ENCODE peak calls at places on chromosomes 4 and X, in nine cellular contexts. One of them, this sample, is unnamed.

GRCh38 chr4:80875642-80876041 is 154.9 kb upstream of the BMP3 start:
- DNase-seq in body of pancreas: no peak
- DNase-seq in naive thymus-derived CD4-positive, alpha-beta T cell: no peak
- DNase-seq in neuronal stem cell: no peak
- DNase-seq in IMR-90: no peak
- DNase-seq in left ventricle myocardium inferior: no peak
- DNase-seq in CD8-positive, alpha-beta memory T cell: no peak
- DNase-seq in kidney: no peak
- DNase-seq in AG04450: no peak
- DNase-seq in this sample: no peak

GRCh38 chrX:102712967-102713677 is 874 bp downstream of the GPRASP2 start:
- DNase-seq in body of pancreas: peak; percentile 75
- DNase-seq in naive thymus-derived CD4-positive, alpha-beta T cell: no peak
- DNase-seq in neuronal stem cell: peak; percentile 15
- DNase-seq in IMR-90: peak; percentile 41
- DNase-seq in left ventricle myocardium inferior: peak; percentile 35
- DNase-seq in CD8-positive, alpha-beta memory T cell: no peak
- DNase-seq in kidney: no peak
- DNase-seq in AG04450: no peak
- DNase-seq in this sample: peak; percentile 31

GRCh38 chr4:1739358-1739757 is 18.0 kb downstream of the TACC3 start:
- DNase-seq in body of pancreas: no peak
- DNase-seq in naive thymus-derived CD4-positive, alpha-beta T cell: no peak
- DNase-seq in neuronal stem cell: no peak
- DNase-seq in IMR-90: no peak
- DNase-seq in left ventricle myocardium inferior: no peak
- DNase-seq in CD8-positive, alpha-beta memory T cell: no peak
- DNase-seq in kidney: no peak
- DNase-seq in AG04450: no peak
- DNase-seq in this sample: no peak

GRCh38 chr4:152738812-152739211 is 40.7 kb downstream of the TIGD4 start:
- DNase-seq in body of pancreas: no peak
- DNase-seq in naive thymus-derived CD4-positive, alpha-beta T cell: no peak
- DNase-seq in neuronal stem cell: no peak
- DNase-seq in IMR-90: peak; percentile 3
- DNase-seq in left ventricle myocardium inferior: no peak
- DNase-seq in CD8-positive, alpha-beta memory T cell: no peak
- DNase-seq in kidney: no peak
- DNase-seq in AG04450: no peak
- DNase-seq in this sample: no peak

GRCh38 chr4:84051728-84052127 is 447.4 kb downstream of the NKX6-1 start:
- DNase-seq in body of pancreas: no peak
- DNase-seq in naive thymus-derived CD4-positive, alpha-beta T cell: no peak
- DNase-seq in neuronal stem cell: peak; percentile 32
- DNase-seq in IMR-90: no peak
- DNase-seq in left ventricle myocardium inferior: no peak
- DNase-seq in CD8-positive, alpha-beta memory T cell: no peak
- DNase-seq in kidney: no peak
- DNase-seq in AG04450: no peak
- DNase-seq in this sample: no peak

GRCh38 chr4:114549638-114550037 is 49.0 kb upstream of the UGT8 start:
- DNase-seq in body of pancreas: no peak
- DNase-seq in naive thymus-derived CD4-positive, alpha-beta T cell: no peak
- DNase-seq in neuronal stem cell: no peak
- DNase-seq in IMR-90: no peak
- DNase-seq in left ventricle myocardium inferior: no peak
- DNase-seq in CD8-positive, alpha-beta memory T cell: no peak
- DNase-seq in kidney: no peak
- DNase-seq in AG04450: no peak
- DNase-seq in this sample: no peak

GRCh38 chr4:85496933-85497332 is 22.0 kb downstream of the ARHGAP24 start:
- DNase-seq in body of pancreas: no peak
- DNase-seq in naive thymus-derived CD4-positive, alpha-beta T cell: no peak
- DNase-seq in neuronal stem cell: no peak
- DNase-seq in IMR-90: peak; percentile 39
- DNase-seq in left ventricle myocardium inferior: no peak
- DNase-seq in CD8-positive, alpha-beta memory T cell: no peak
- DNase-seq in kidney: no peak
- DNase-seq in AG04450: no peak
- DNase-seq in this sample: no peak

GRCh38 chr4:17636696-17637351 is 22.4 kb downstream of the MED28 start:
- DNase-seq in body of pancreas: peak; percentile 74
- DNase-seq in naive thymus-derived CD4-positive, alpha-beta T cell: peak; percentile 67
- DNase-seq in neuronal stem cell: peak; percentile 69
- DNase-seq in IMR-90: peak; percentile 69
- DNase-seq in left ventricle myocardium inferior: peak; percentile 69
- DNase-seq in CD8-positive, alpha-beta memory T cell: peak; percentile 65
- DNase-seq in kidney: peak; percentile 85
- DNase-seq in AG04450: peak; percentile 37
- DNase-seq in this sample: peak; percentile 69

GRCh38 chr4:53706422-53707032 is 115.2 kb upstream of the LNX1 start:
- DNase-seq in body of pancreas: peak; percentile 30
- DNase-seq in naive thymus-derived CD4-positive, alpha-beta T cell: no peak
- DNase-seq in neuronal stem cell: peak; percentile 42
- DNase-seq in IMR-90: peak; percentile 71
- DNase-seq in left ventricle myocardium inferior: no peak
- DNase-seq in CD8-positive, alpha-beta memory T cell: no peak
- DNase-seq in kidney: no peak
- DNase-seq in AG04450: no peak
- DNase-seq in this sample: no peak

GRCh38 chrX:108763559-108763958 is 27.2 kb upstream of the IRS4 start:
- DNase-seq in body of pancreas: no peak
- DNase-seq in naive thymus-derived CD4-positive, alpha-beta T cell: no peak
- DNase-seq in neuronal stem cell: no peak
- DNase-seq in IMR-90: no peak
- DNase-seq in left ventricle myocardium inferior: no peak
- DNase-seq in CD8-positive, alpha-beta memory T cell: no peak
- DNase-seq in kidney: no peak
- DNase-seq in AG04450: no peak
- DNase-seq in this sample: no peak

GRCh38 chrX:150635952-150636351 is 57.2 kb upstream of the MTMR1 start:
- DNase-seq in body of pancreas: no peak
- DNase-seq in naive thymus-derived CD4-positive, alpha-beta T cell: no peak
- DNase-seq in neuronal stem cell: no peak
- DNase-seq in IMR-90: peak; percentile 84
- DNase-seq in left ventricle myocardium inferior: no peak
- DNase-seq in CD8-positive, alpha-beta memory T cell: no peak
- DNase-seq in kidney: no peak
- DNase-seq in AG04450: peak; percentile 10
- DNase-seq in this sample: no peak

GRCh38 chr4:30746735-30747134 is 26.6 kb downstream of the PCDH7 start:
- DNase-seq in body of pancreas: no peak
- DNase-seq in naive thymus-derived CD4-positive, alpha-beta T cell: no peak
- DNase-seq in neuronal stem cell: no peak
- DNase-seq in IMR-90: no peak
- DNase-seq in left ventricle myocardium inferior: no peak
- DNase-seq in CD8-positive, alpha-beta memory T cell: no peak
- DNase-seq in kidney: no peak
- DNase-seq in AG04450: no peak
- DNase-seq in this sample: no peak

GRCh38 chr4:18033111-18034085 is 11.8 kb upstream of the LCORL start:
- DNase-seq in body of pancreas: no peak
- DNase-seq in naive thymus-derived CD4-positive, alpha-beta T cell: no peak
- DNase-seq in neuronal stem cell: no peak
- DNase-seq in IMR-90: no peak
- DNase-seq in left ventricle myocardium inferior: no peak
- DNase-seq in CD8-positive, alpha-beta memory T cell: no peak
- DNase-seq in kidney: no peak
- DNase-seq in AG04450: no peak
- DNase-seq in this sample: no peak

GRCh38 chr4:27005512-27006246 is 145.0 kb downstream of the STIM2 start:
- DNase-seq in body of pancreas: no peak
- DNase-seq in naive thymus-derived CD4-positive, alpha-beta T cell: no peak
- DNase-seq in neuronal stem cell: no peak
- DNase-seq in IMR-90: peak; percentile 78
- DNase-seq in left ventricle myocardium inferior: no peak
- DNase-seq in CD8-positive, alpha-beta memory T cell: no peak
- DNase-seq in kidney: no peak
- DNase-seq in AG04450: no peak
- DNase-seq in this sample: no peak

GRCh38 chr4:88575222-88575621 is 17.1 kb upstream of the HERC3 start:
- DNase-seq in body of pancreas: no peak
- DNase-seq in naive thymus-derived CD4-positive, alpha-beta T cell: no peak
- DNase-seq in neuronal stem cell: no peak
- DNase-seq in IMR-90: no peak
- DNase-seq in left ventricle myocardium inferior: no peak
- DNase-seq in CD8-positive, alpha-beta memory T cell: no peak
- DNase-seq in kidney: no peak
- DNase-seq in AG04450: no peak
- DNase-seq in this sample: no peak

GRCh38 chr4:3660086-3660927 is 105.9 kb upstream of the ADRA2C start:
- DNase-seq in body of pancreas: no peak
- DNase-seq in naive thymus-derived CD4-positive, alpha-beta T cell: no peak
- DNase-seq in neuronal stem cell: peak; percentile 29
- DNase-seq in IMR-90: peak; percentile 5
- DNase-seq in left ventricle myocardium inferior: no peak
- DNase-seq in CD8-positive, alpha-beta memory T cell: no peak
- DNase-seq in kidney: no peak
- DNase-seq in AG04450: no peak
- DNase-seq in this sample: no peak

GRCh38 chrX:85517994-85518718 is 138.7 kb upstream of the POF1B start:
- DNase-seq in body of pancreas: no peak
- DNase-seq in naive thymus-derived CD4-positive, alpha-beta T cell: no peak
- DNase-seq in neuronal stem cell: no peak
- DNase-seq in IMR-90: no peak
- DNase-seq in left ventricle myocardium inferior: no peak
- DNase-seq in CD8-positive, alpha-beta memory T cell: no peak
- DNase-seq in kidney: no peak
- DNase-seq in AG04450: no peak
- DNase-seq in this sample: no peak

GRCh38 chr4:3344596-3344995 is 51.8 kb downstream of the RGS12 start:
- DNase-seq in body of pancreas: no peak
- DNase-seq in naive thymus-derived CD4-positive, alpha-beta T cell: no peak
- DNase-seq in neuronal stem cell: no peak
- DNase-seq in IMR-90: no peak
- DNase-seq in left ventricle myocardium inferior: no peak
- DNase-seq in CD8-positive, alpha-beta memory T cell: no peak
- DNase-seq in kidney: no peak
- DNase-seq in AG04450: no peak
- DNase-seq in this sample: no peak

GRCh38 chr4:174873931-174874330 is 44.2 kb upstream of the ADAM29 start:
- DNase-seq in body of pancreas: no peak
- DNase-seq in naive thymus-derived CD4-positive, alpha-beta T cell: no peak
- DNase-seq in neuronal stem cell: peak; percentile 3
- DNase-seq in IMR-90: no peak
- DNase-seq in left ventricle myocardium inferior: no peak
- DNase-seq in CD8-positive, alpha-beta memory T cell: no peak
- DNase-seq in kidney: no peak
- DNase-seq in AG04450: no peak
- DNase-seq in this sample: no peak

GRCh38 chrX:40418413-40419195 is 162.2 kb upstream of the ATP6AP2 start:
- DNase-seq in body of pancreas: no peak
- DNase-seq in naive thymus-derived CD4-positive, alpha-beta T cell: peak; percentile 29
- DNase-seq in neuronal stem cell: no peak
- DNase-seq in IMR-90: no peak
- DNase-seq in left ventricle myocardium inferior: no peak
- DNase-seq in CD8-positive, alpha-beta memory T cell: peak; percentile 1
- DNase-seq in kidney: no peak
- DNase-seq in AG04450: no peak
- DNase-seq in this sample: no peak

DNA sequence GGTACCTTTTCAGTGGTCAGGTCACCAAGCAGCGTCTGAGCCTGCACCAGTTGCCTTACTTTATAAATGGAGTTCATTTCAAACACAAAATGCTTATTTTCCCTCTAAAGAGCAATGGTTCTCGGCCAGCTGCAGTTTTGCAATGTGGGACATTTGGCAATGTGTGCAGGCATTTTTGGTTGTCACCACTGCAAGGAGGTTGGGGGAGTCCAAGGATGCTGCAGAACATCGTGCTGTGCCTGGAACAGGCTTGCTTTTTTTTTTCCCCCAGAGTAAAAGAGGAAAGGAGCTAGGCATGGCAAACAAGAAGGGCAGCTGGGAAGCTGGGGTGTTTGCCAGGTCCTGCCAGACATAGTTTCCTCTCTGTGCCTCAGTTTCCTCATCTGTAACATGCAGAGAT is 115.6 kb downstream of the GPR143 start:
- DNase-seq in body of pancreas: no peak
- DNase-seq in naive thymus-derived CD4-positive, alpha-beta T cell: no peak
- DNase-seq in neuronal stem cell: no peak
- DNase-seq in IMR-90: no peak
- DNase-seq in left ventricle myocardium inferior: no peak
- DNase-seq in CD8-positive, alpha-beta memory T cell: no peak
- DNase-seq in kidney: no peak
- DNase-seq in AG04450: no peak
- DNase-seq in this sample: no peak
- H3K27ac ChIP-seq in body of pancreas: no peak overlapping the region
- H3K27ac ChIP-seq in naive thymus-derived CD4-positive, alpha-beta T cell: no peak overlapping the region
- H3K27ac ChIP-seq in neuronal stem cell: no peak overlapping the region
- H3K27ac ChIP-seq in IMR-90: no peak overlapping the region
- H3K27ac ChIP-seq in left ventricle myocardium inferior: no peak overlapping the region
- H3K27ac ChIP-seq in CD8-positive, alpha-beta memory T cell: no peak overlapping the region
- H3K27ac ChIP-seq in kidney: no peak overlapping the region
- H3K27ac ChIP-seq in AG04450: no peak overlapping the region
- H3K27ac ChIP-seq in this sample: no peak overlapping the region

DNA sequence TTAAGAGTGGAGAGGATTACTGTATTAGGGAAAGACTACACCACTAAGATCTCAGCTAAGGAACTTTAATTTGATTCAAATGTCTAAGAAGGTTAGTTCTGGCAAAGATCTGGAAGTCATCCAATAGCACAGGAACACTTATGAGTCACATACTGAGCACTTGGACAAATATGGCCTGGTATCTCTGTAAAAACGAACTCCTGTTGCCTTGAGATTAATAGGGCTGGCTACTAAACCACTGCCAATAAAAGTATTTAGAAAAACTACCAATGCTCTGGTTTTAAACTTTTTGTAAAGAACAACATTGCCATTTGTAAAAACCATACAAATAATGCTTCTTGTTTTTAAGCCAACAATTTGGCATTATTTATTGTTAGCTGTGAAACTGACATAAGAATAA is 70.5 kb downstream of the SEC24D start:
- DNase-seq in body of pancreas: peak; percentile 44
- DNase-seq in naive thymus-derived CD4-positive, alpha-beta T cell: no peak
- DNase-seq in neuronal stem cell: no peak
- DNase-seq in IMR-90: peak; percentile 99
- DNase-seq in left ventricle myocardium inferior: no peak
- DNase-seq in CD8-positive, alpha-beta memory T cell: no peak
- DNase-seq in kidney: no peak
- DNase-seq in AG04450: peak; percentile 95
- DNase-seq in this sample: no peak
- H3K27ac ChIP-seq in body of pancreas: peak overlapping the region; percentile 14
- H3K27ac ChIP-seq in naive thymus-derived CD4-positive, alpha-beta T cell: no peak overlapping the region
- H3K27ac ChIP-seq in neuronal stem cell: no peak overlapping the region
- H3K27ac ChIP-seq in IMR-90: no peak overlapping the region
- H3K27ac ChIP-seq in left ventricle myocardium inferior: peak overlapping the region; percentile 89
- H3K27ac ChIP-seq in CD8-positive, alpha-beta memory T cell: no peak overlapping the region
- H3K27ac ChIP-seq in kidney: peak overlapping the region; percentile 13
- H3K27ac ChIP-seq in AG04450: no peak overlapping the region
- H3K27ac ChIP-seq in this sample: no peak overlapping the region

GRCh38 chr4:189660737-189661330 is 279.8 kb upstream of the FRG1 start:
- DNase-seq in body of pancreas: no peak
- DNase-seq in naive thymus-derived CD4-positive, alpha-beta T cell: no peak
- DNase-seq in neuronal stem cell: no peak
- DNase-seq in IMR-90: no peak
- DNase-seq in left ventricle myocardium inferior: no peak
- DNase-seq in CD8-positive, alpha-beta memory T cell: no peak
- DNase-seq in kidney: no peak
- DNase-seq in AG04450: no peak
- DNase-seq in this sample: no peak
- H3K27ac ChIP-seq in body of pancreas: no peak overlapping the region
- H3K27ac ChIP-seq in naive thymus-derived CD4-positive, alpha-beta T cell: no peak overlapping the region
- H3K27ac ChIP-seq in neuronal stem cell: no peak overlapping the region
- H3K27ac ChIP-seq in IMR-90: no peak overlapping the region
- H3K27ac ChIP-seq in left ventricle myocardium inferior: no peak overlapping the region
- H3K27ac ChIP-seq in CD8-positive, alpha-beta memory T cell: no peak overlapping the region
- H3K27ac ChIP-seq in kidney: no peak overlapping the region
- H3K27ac ChIP-seq in AG04450: no peak overlapping the region
- H3K27ac ChIP-seq in this sample: no peak overlapping the region

GRCh38 chr4:100100985-100101384 is 89.3 kb downstream of the DDIT4L start:
- DNase-seq in body of pancreas: no peak
- DNase-seq in naive thymus-derived CD4-positive, alpha-beta T cell: no peak
- DNase-seq in neuronal stem cell: peak; percentile 56
- DNase-seq in IMR-90: no peak
- DNase-seq in left ventricle myocardium inferior: no peak
- DNase-seq in CD8-positive, alpha-beta memory T cell: no peak
- DNase-seq in kidney: no peak
- DNase-seq in AG04450: no peak
- DNase-seq in this sample: no peak
- H3K27ac ChIP-seq in body of pancreas: no peak overlapping the region
- H3K27ac ChIP-seq in naive thymus-derived CD4-positive, alpha-beta T cell: no peak overlapping the region
- H3K27ac ChIP-seq in neuronal stem cell: peak overlapping the region; percentile 93
- H3K27ac ChIP-seq in IMR-90: no peak overlapping the region
- H3K27ac ChIP-seq in left ventricle myocardium inferior: no peak overlapping the region
- H3K27ac ChIP-seq in CD8-positive, alpha-beta memory T cell: no peak overlapping the region
- H3K27ac ChIP-seq in kidney: no peak overlapping the region
- H3K27ac ChIP-seq in AG04450: no peak overlapping the region
- H3K27ac ChIP-seq in this sample: no peak overlapping the region